ENCODE peak calls at places on chromosomes 12 and 14, in six cellular contexts. C is vagina, E is tibial nerve, R is kidney epithelial cell, X is HFFc6, Y is colonic mucosa. D is an unnamed sample.
A peak's percentile ranks its signal among the peaks of the same experiment; 100 is the strongest.

GRCh38 chr14:92600318-92601053 is 86.9 kb downstream of the RIN3 start:
- DNase-seq in R (no peak), X (peak; percentile 89), E (no peak), Y (no peak), C (no peak), D (peak; percentile 77)

GRCh38 chr12:108253540-108253939 is 85.6 kb downstream of the CMKLR1 start:
- DNase-seq in E (no peak), R (no peak), C (no peak), X (no peak), Y (no peak), D (no peak)

GRCh38 chr12:19181666-19182426 is 52.3 kb downstream of the PLEKHA5 start:
- DNase-seq in X (no peak), Y (no peak), C (no peak), R (no peak), E (no peak), D (no peak)

GRCh38 chr14:104103061-104104005 is 17.8 kb downstream of the ASPG start:
- DNase-seq in C (no peak), R (no peak), E (no peak), X (no peak), Y (no peak), D (no peak)

GRCh38 chr12:116473416-116473815 is 85.8 kb upstream of the MAP1LC3B2 start:
- DNase-seq in X (no peak), C (no peak), E (no peak), R (no peak), Y (no peak), D (no peak)

GRCh38 chr12:132402831-132403416 is 73.5 kb upstream of the GALNT9 start:
- DNase-seq in C (no peak), R (no peak), X (no peak), E (no peak), Y (no peak), D (no peak)

GRCh38 chr14:96297000-96297399 is 41.0 kb downstream of the BDKRB1 start:
- DNase-seq in C (no peak), Y (no peak), E (no peak), R (no peak), X (peak; percentile 21), D (no peak)

GRCh38 chr14:72961579-72962335 is 35.5 kb downstream of the DCAF4 start:
- DNase-seq in Y (no peak), R (peak; percentile 60), X (peak; percentile 25), E (no peak), C (no peak), D (no peak)

GRCh38 chr12:30525171-30525570 is 170.5 kb downstream of the IPO8 start:
- DNase-seq in C (no peak), R (no peak), X (no peak), E (no peak), Y (no peak), D (no peak)

GRCh38 chr12:62629971-62630739 is 163.5 kb downstream of the MON2 start:
- DNase-seq in X (no peak), R (no peak), Y (no peak), E (no peak), C (no peak), D (no peak)

GRCh38 chr12:118119449-118119879 is 15.7 kb upstream of the VSIG10 start:
- DNase-seq in E (no peak), Y (no peak), C (no peak), X (no peak), R (no peak), D (no peak)

GRCh38 chr12:77724367-77724957 is 106.2 kb upstream of the NAV3 start:
- DNase-seq in C (no peak), R (no peak), Y (no peak), E (no peak), X (peak; percentile 61), D (peak; percentile 13)

GRCh38 chr14:73311710-73312035 is 74.4 kb downstream of the PAPLN start:
- DNase-seq in C (no peak), Y (no peak), X (no peak), R (no peak), E (no peak), D (no peak)

GRCh38 chr12:45178771-45179170 is 37.1 kb upstream of the ANO6 start:
- DNase-seq in X (no peak), Y (no peak), C (no peak), E (no peak), R (no peak), D (no peak)

GRCh38 chr12:45182511-45182910 is 33.4 kb upstream of the ANO6 start:
- DNase-seq in C (no peak), Y (no peak), X (no peak), E (no peak), R (no peak), D (no peak)

GRCh38 chr12:45184145-45184958 is 31.5 kb upstream of the ANO6 start:
- DNase-seq in E (no peak), X (no peak), Y (no peak), R (no peak), C (no peak), D (no peak)

GRCh38 chr12:45186762-45187161 is 29.1 kb upstream of the ANO6 start:
- DNase-seq in Y (no peak), X (no peak), R (no peak), C (no peak), E (no peak), D (no peak)

DNA sequence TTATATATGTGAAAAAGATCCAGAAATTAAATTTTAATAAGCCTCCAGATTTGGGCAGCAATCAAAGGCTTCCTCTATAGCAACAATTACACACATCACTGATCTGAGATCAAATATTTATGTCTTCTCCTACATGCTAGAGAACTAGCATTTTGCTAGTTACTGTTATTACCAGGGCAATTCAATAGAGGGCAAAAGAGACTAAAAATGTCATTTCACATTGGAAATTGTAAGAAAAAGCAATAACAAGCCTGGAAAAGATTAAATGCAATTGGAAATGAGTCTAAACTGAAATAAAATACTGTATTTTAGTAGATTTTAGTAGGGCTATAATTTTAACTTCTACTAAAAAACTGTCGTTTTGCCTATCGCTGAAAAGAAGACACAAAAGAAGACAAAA is 32.6 kb upstream of the ANO6 start:
- DNase-seq in R (no peak), E (no peak), X (peak; percentile 20), C (no peak), Y (no peak), D (no peak)
- TF ChIP-seq CTCF in R (peak; percentile 42), E (peak; percentile 33), X (peak; percentile 67), C (peak; percentile 25), Y (no peak), D (peak; percentile 46)

GRCh38 chr14:100706860-100707259 is 19.8 kb upstream of the DLK1 start:
- DNase-seq in E (no peak), C (no peak), X (no peak), Y (no peak), R (no peak), D (no peak)

GRCh38 chr14:100709956-100710284 is 16.8 kb upstream of the DLK1 start:
- DNase-seq in E (no peak), X (no peak), Y (no peak), C (no peak), R (no peak), D (no peak)

GRCh38 chr14:100710391-100711116 is 16.1 kb upstream of the DLK1 start:
- DNase-seq in E (no peak), X (no peak), Y (no peak), R (no peak), C (no peak), D (no peak)

GRCh38 chr14:100709252-100709955 is 17.3 kb upstream of the DLK1 start:
- DNase-seq in Y (no peak), C (no peak), E (peak; percentile 36), R (no peak), X (no peak), D (no peak)

GRCh38 chr14:100708349-100709217 is 18.1 kb upstream of the DLK1 start:
- DNase-seq in C (no peak), Y (peak; percentile 74), R (no peak), E (peak; percentile 7), X (no peak), D (no peak)
- TF ChIP-seq CTCF in C (no peak), Y (peak; percentile 32), R (peak; percentile 24), E (no peak), X (peak; percentile 12), D (no peak)

GRCh38 chr12:46676797-46677520 is 148.8 kb downstream of the SLC38A4 start:
- DNase-seq in E (no peak), C (no peak), R (no peak), Y (no peak), X (no peak), D (no peak)

GRCh38 chr12:46676396-46676795 is 149.4 kb downstream of the SLC38A4 start:
- DNase-seq in C (no peak), R (no peak), E (no peak), X (no peak), Y (no peak), D (no peak)

GRCh38 chr12:46679754-46680153 is 146.0 kb downstream of the SLC38A4 start:
- DNase-seq in C (no peak), X (no peak), Y (no peak), R (no peak), E (no peak), D (no peak)

GRCh38 chr12:46678441-46678840 is 147.4 kb downstream of the SLC38A4 start:
- DNase-seq in Y (no peak), E (no peak), C (no peak), X (no peak), R (no peak), D (no peak)

DNA sequence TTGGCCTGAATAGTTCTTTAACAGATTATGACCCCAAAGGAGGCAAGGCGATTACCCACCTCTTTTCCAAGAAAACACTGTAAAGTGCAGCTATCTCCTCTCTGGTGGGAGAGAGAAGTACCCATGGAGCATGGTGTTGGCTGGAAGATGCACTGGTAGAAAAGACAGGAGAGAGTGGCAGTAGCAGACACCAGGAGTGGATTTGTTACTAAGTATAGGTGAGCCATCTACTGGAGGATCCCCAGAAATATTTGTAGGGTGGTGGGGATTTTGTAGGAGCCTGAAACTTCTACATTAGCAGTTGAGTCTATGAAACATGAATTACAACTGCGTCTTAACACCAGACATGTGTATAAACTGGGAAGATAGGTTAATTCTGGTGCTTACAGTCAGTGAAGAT is 148.0 kb downstream of the SLC38A4 start:
- DNase-seq in C (no peak), E (no peak), R (no peak), Y (no peak), X (peak; percentile 51), D (no peak)
- TF ChIP-seq CTCF in C (peak; percentile 20), E (no peak), R (peak; percentile 13), Y (no peak), X (peak; percentile 67), D (peak; percentile 25)

DNA sequence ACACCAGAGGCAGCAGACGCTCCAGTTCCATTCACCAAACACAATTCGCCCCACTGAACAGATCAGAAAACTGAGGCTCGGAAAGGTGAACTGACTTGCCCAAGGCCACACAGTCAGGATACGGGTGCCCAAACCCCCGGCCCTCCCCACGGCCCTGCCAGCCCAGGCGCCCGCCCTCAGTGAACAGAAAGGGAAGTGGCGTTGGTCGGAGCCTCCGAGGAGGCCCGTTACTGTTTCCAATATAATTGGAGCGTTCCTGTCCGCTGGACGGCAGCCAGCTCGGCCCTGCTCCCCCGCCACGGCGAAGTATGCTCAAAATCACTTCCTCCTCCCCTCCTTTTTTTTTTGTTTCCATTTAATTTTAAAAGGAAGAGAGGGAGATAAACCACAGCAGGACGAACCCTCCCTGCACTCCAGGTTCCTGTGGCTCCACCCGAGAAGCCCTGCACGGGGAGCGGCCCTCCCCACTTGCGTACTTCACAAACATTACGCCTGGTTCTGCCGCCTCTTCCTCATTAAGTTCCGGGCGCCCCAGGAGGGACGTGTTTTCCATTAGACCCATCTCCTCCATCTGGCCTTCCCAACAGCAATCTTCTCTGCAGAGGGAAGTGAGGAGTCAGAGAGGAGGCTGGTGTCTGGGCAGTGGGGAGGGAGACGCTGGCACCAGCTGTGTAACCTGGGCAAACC is 61.1 kb downstream of the NCOR2 start:
- DNase-seq in C (no peak), E (peak; percentile 84), X (no peak), R (no peak), Y (peak; percentile 74), D (no peak)
- TF ChIP-seq CTCF in C (no peak), E (no peak), X (no peak), R (peak; percentile 8), Y (no peak), D (no peak)

GRCh38 chr14:58638231-58639205 is 756 bp downstream of the DACT1 start:
- DNase-seq in Y (peak; percentile 24), R (no peak), X (peak; percentile 7), C (no peak), E (no peak), D (no peak)
- TF ChIP-seq CTCF in Y (no peak), R (peak; percentile 0), X (no peak), C (no peak), E (no peak), D (no peak)